ENCODE peak calls at places on chromosomes 11 and 22, in seven cellular contexts. N is activated T-cell treated with anti-CD3 and anti-CD28 coated beads for 1 hour; W is stimulated activated CD8-positive, alpha-beta memory T cell treated with anti-CD3 and anti-CD28 coated beads, Interleukin-7, amount 100 ng/mL, for 24 hours; X is SJSA1; G is pulmonary artery endothelial cell; V is T-helper 1 cell; A is head of caudate nucleus. F is an unnamed sample.

GRCh38 chr11:119066481-119066880 is 1.1 kb upstream of the VPS11 start:
- DNase-seq in N (no peak), W (no peak), X (no peak), G (no peak), V (no peak), A (no peak), F (no peak)

GRCh38 chr11:105056446-105056845 is 11.3 kb upstream of the CARD16 start:
- DNase-seq in N (no peak), W (no peak), X (no peak), G (no peak), V (no peak), A (no peak), F (no peak)

GRCh38 chr22:27377901-27378300 is 423.7 kb downstream of the MN1 start:
- DNase-seq in N (no peak), W (no peak), X (no peak), G (no peak), V (no peak), A (no peak), F (no peak)

GRCh38 chr11:68303083-68303482 is 9.3 kb upstream of the LRP5 start:
- DNase-seq in N (no peak), W (no peak), X (no peak), G (no peak), V (no peak), A (no peak), F (no peak)

GRCh38 chr11:5624489-5625278 is at the start of gene TRIM34:
- DNase-seq in N (peak; percentile 41), W (no peak), X (peak; percentile 63), G (peak; percentile 57), V (peak; percentile 34), A (peak; percentile 18), F (no peak)

GRCh38 chr11:67507242-67507890 is 596 bp downstream of the CDK2AP2 start:
- DNase-seq in N (no peak), W (no peak), X (peak; percentile 90), G (peak; percentile 49), V (no peak), A (peak; percentile 48), F (no peak)

GRCh38 chr22:50705219-50705691 is 32.6 kb downstream of the SHANK3 start:
- DNase-seq in N (no peak), W (no peak), X (no peak), G (peak; percentile 35), V (no peak), A (peak; percentile 81), F (no peak)

GRCh38 chr11:662689-663274 is 25.7 kb downstream of the DRD4 start:
- DNase-seq in N (peak; percentile 22), W (no peak), X (peak; percentile 58), G (peak; percentile 27), V (no peak), A (peak; percentile 71), F (no peak)

F was measured in T1000.